ENCODE peak calls at places on chromosome 22, in nine cellular contexts. One of them, this sample, is unnamed.

GRCh38 chr22:43878079-43878795 is 13.6 kb downstream of the PNPLA5 start:
- DNase-seq in heart right ventricle: no peak
- DNase-seq in body of pancreas: no peak
- DNase-seq in AG10803: no peak
- DNase-seq in DND-41: no peak
- DNase-seq in cardiac fibroblast: no peak
- DNase-seq in psoas muscle: no peak
- DNase-seq in GM12878: no peak
- DNase-seq in thoracic aorta: no peak
- DNase-seq in this sample: no peak

GRCh38 chr22:45864959-45865496 is 111.9 kb downstream of the WNT7B start:
- DNase-seq in heart right ventricle: no peak
- DNase-seq in body of pancreas: no peak
- DNase-seq in AG10803: no peak
- DNase-seq in DND-41: no peak
- DNase-seq in cardiac fibroblast: no peak
- DNase-seq in psoas muscle: no peak
- DNase-seq in GM12878: no peak
- DNase-seq in thoracic aorta: no peak
- DNase-seq in this sample: no peak

GRCh38 chr22:32130464-32130863 is 28.6 kb downstream of the C22orf42 start:
- DNase-seq in heart right ventricle: no peak
- DNase-seq in body of pancreas: no peak
- DNase-seq in AG10803: peak
- DNase-seq in DND-41: no peak
- DNase-seq in cardiac fibroblast: no peak
- DNase-seq in psoas muscle: no peak
- DNase-seq in GM12878: no peak
- DNase-seq in thoracic aorta: no peak
- DNase-seq in this sample: no peak

GRCh38 chr22:17265649-17266248 is 46.5 kb upstream of the ADA2 start:
- DNase-seq in heart right ventricle: no peak
- DNase-seq in body of pancreas: no peak
- DNase-seq in AG10803: no peak
- DNase-seq in DND-41: no peak
- DNase-seq in cardiac fibroblast: no peak
- DNase-seq in psoas muscle: no peak
- DNase-seq in GM12878: no peak
- DNase-seq in thoracic aorta: no peak
- DNase-seq in this sample: no peak

GRCh38 chr22:26672590-26673468 is 15.4 kb downstream of the MIAT start:
- DNase-seq in heart right ventricle: peak
- DNase-seq in body of pancreas: peak
- DNase-seq in AG10803: peak
- DNase-seq in DND-41: peak
- DNase-seq in cardiac fibroblast: peak
- DNase-seq in psoas muscle: peak
- DNase-seq in GM12878: peak
- DNase-seq in thoracic aorta: peak
- DNase-seq in this sample: peak

GRCh38 chr22:43270314-43270908 is 72.8 kb downstream of the SCUBE1 start:
- DNase-seq in heart right ventricle: no peak
- DNase-seq in body of pancreas: no peak
- DNase-seq in AG10803: no peak
- DNase-seq in DND-41: no peak
- DNase-seq in cardiac fibroblast: no peak
- DNase-seq in psoas muscle: no peak
- DNase-seq in GM12878: no peak
- DNase-seq in thoracic aorta: no peak
- DNase-seq in this sample: peak

GRCh38 chr22:48574776-48575566 is 1252.7 kb downstream of the BRD1 start:
- DNase-seq in heart right ventricle: peak
- DNase-seq in body of pancreas: peak
- DNase-seq in AG10803: peak
- DNase-seq in DND-41: no peak
- DNase-seq in cardiac fibroblast: peak
- DNase-seq in psoas muscle: peak
- DNase-seq in GM12878: no peak
- DNase-seq in thoracic aorta: no peak
- DNase-seq in this sample: peak

GRCh38 chr22:46830001-46830715 is 67.7 kb downstream of the TBC1D22A start:
- DNase-seq in heart right ventricle: peak
- DNase-seq in body of pancreas: no peak
- DNase-seq in AG10803: peak
- DNase-seq in DND-41: no peak
- DNase-seq in cardiac fibroblast: peak
- DNase-seq in psoas muscle: peak
- DNase-seq in GM12878: no peak
- DNase-seq in thoracic aorta: no peak
- DNase-seq in this sample: peak

GRCh38 chr22:27386186-27386585 is 415.4 kb downstream of the MN1 start:
- DNase-seq in heart right ventricle: no peak
- DNase-seq in body of pancreas: no peak
- DNase-seq in AG10803: no peak
- DNase-seq in DND-41: no peak
- DNase-seq in cardiac fibroblast: no peak
- DNase-seq in psoas muscle: no peak
- DNase-seq in GM12878: no peak
- DNase-seq in thoracic aorta: no peak
- DNase-seq in this sample: peak

GRCh38 chr22:32698926-32699619 is 102.4 kb upstream of the TIMP3 start:
- DNase-seq in heart right ventricle: peak
- DNase-seq in body of pancreas: no peak
- DNase-seq in AG10803: no peak
- DNase-seq in DND-41: no peak
- DNase-seq in cardiac fibroblast: no peak
- DNase-seq in psoas muscle: peak
- DNase-seq in GM12878: no peak
- DNase-seq in thoracic aorta: no peak
- DNase-seq in this sample: no peak

GRCh38 chr22:17972385-17973181 is 51.8 kb downstream of the MICAL3 start:
- DNase-seq in heart right ventricle: peak
- DNase-seq in body of pancreas: peak
- DNase-seq in AG10803: peak
- DNase-seq in DND-41: no peak
- DNase-seq in cardiac fibroblast: peak
- DNase-seq in psoas muscle: peak
- DNase-seq in GM12878: no peak
- DNase-seq in thoracic aorta: no peak
- DNase-seq in this sample: peak

GRCh38 chr22:43011079-43011478 is 3.9 kb downstream of the PACSIN2 start:
- DNase-seq in heart right ventricle: no peak
- DNase-seq in body of pancreas: peak
- DNase-seq in AG10803: no peak
- DNase-seq in DND-41: no peak
- DNase-seq in cardiac fibroblast: no peak
- DNase-seq in psoas muscle: no peak
- DNase-seq in GM12878: no peak
- DNase-seq in thoracic aorta: no peak
- DNase-seq in this sample: no peak

DNA sequence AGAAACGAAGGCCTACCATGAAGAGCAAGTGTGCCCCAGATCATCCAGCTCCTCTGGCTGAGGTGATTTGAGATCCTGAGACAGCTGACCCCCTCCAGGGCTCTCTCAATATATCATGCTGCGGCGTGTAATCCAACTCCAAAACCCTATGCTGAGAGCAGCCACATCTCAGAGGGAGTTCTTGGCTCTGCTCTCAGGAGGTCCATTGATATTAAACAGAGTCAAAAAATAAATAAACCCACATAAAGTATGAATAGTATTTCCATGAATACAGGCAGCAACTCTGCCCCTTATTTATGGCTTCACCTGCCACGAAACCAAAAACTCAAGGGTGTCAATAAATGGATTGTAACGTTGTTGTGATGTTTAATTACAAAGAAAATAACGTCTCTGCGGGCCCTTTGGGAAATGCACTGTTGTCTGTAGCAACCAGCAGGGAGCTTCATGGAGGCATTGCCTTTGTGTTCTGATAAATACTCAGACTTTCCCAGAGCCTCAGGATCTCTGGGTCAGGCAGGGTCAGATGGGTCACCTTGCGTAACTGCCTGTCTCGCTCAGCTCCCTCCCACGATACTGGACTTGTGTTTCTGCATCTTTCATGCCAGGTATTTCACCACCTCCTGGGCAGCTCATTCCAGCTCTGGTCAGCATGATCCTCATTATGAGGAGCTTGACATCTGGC is 162.7 kb downstream of the LARGE1 start:
- DNase-seq in heart right ventricle: no peak
- DNase-seq in body of pancreas: peak
- DNase-seq in AG10803: no peak
- DNase-seq in DND-41: no peak
- DNase-seq in cardiac fibroblast: no peak
- DNase-seq in psoas muscle: no peak
- DNase-seq in GM12878: no peak
- DNase-seq in thoracic aorta: no peak
- DNase-seq in this sample: peak
- H3K4me3 ChIP-seq in heart right ventricle: no peak
- H3K4me3 ChIP-seq in body of pancreas: no peak
- H3K4me3 ChIP-seq in AG10803: no peak
- H3K4me3 ChIP-seq in DND-41: no peak
- H3K4me3 ChIP-seq in cardiac fibroblast: no peak
- H3K4me3 ChIP-seq in psoas muscle: no peak
- H3K4me3 ChIP-seq in GM12878: no peak
- H3K4me3 ChIP-seq in thoracic aorta: no peak
- H3K4me3 ChIP-seq in this sample: no peak

GRCh38 chr22:36790648-36791047 is 14.7 kb upstream of the IFT27 start:
- DNase-seq in heart right ventricle: no peak
- DNase-seq in body of pancreas: no peak
- DNase-seq in AG10803: no peak
- DNase-seq in DND-41: no peak
- DNase-seq in cardiac fibroblast: no peak
- DNase-seq in psoas muscle: no peak
- DNase-seq in GM12878: no peak
- DNase-seq in thoracic aorta: no peak
- DNase-seq in this sample: no peak
- TF ChIP-seq CTCF in heart right ventricle: no peak
- TF ChIP-seq CTCF in body of pancreas: no peak
- TF ChIP-seq CTCF in AG10803: no peak
- TF ChIP-seq CTCF in DND-41: no peak
- TF ChIP-seq CTCF in cardiac fibroblast: no peak
- TF ChIP-seq CTCF in psoas muscle: no peak
- TF ChIP-seq CTCF in GM12878: peak
- TF ChIP-seq CTCF in thoracic aorta: no peak
- TF ChIP-seq CTCF in this sample: no peak

DNA sequence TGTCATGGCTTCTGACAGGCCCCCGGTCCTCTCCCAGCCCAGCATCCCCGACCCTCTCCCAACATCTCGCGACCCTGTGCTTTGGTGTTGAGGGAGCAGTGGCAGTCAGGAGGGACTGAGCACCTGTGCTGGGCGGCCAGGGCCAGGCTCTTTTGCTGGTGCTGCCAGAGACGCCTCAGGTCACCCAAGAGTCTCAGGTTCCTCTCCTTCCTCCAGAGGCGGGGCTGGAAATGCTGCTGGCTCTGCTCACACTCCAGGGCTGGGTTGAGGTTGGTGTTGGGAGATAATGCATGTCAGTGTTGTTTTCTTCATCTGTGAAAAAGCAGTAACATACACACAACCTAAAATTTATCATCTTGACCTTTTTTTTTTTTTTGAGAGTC is 1.2 kb upstream of the IGLL1 start:
- DNase-seq in heart right ventricle: no peak
- DNase-seq in body of pancreas: no peak
- DNase-seq in AG10803: no peak
- DNase-seq in DND-41: peak
- DNase-seq in cardiac fibroblast: no peak
- DNase-seq in psoas muscle: no peak
- DNase-seq in GM12878: no peak
- DNase-seq in thoracic aorta: no peak
- DNase-seq in this sample: no peak
- H3K4me3 ChIP-seq in heart right ventricle: no peak
- H3K4me3 ChIP-seq in body of pancreas: no peak
- H3K4me3 ChIP-seq in AG10803: no peak
- H3K4me3 ChIP-seq in DND-41: peak
- H3K4me3 ChIP-seq in cardiac fibroblast: no peak
- H3K4me3 ChIP-seq in psoas muscle: no peak
- H3K4me3 ChIP-seq in GM12878: no peak
- H3K4me3 ChIP-seq in thoracic aorta: no peak
- H3K4me3 ChIP-seq in this sample: no peak

GRCh38 chr22:39316440-39317083 is 2.9 kb downstream of the RPL3 start:
- DNase-seq in heart right ventricle: peak
- DNase-seq in body of pancreas: peak
- DNase-seq in AG10803: peak
- DNase-seq in DND-41: peak
- DNase-seq in cardiac fibroblast: peak
- DNase-seq in psoas muscle: peak
- DNase-seq in GM12878: peak
- DNase-seq in thoracic aorta: no peak
- DNase-seq in this sample: peak

GRCh38 chr22:39313258-39314001 is 6.0 kb downstream of the RPL3 start:
- DNase-seq in heart right ventricle: no peak
- DNase-seq in body of pancreas: no peak
- DNase-seq in AG10803: no peak
- DNase-seq in DND-41: no peak
- DNase-seq in cardiac fibroblast: no peak
- DNase-seq in psoas muscle: no peak
- DNase-seq in GM12878: no peak
- DNase-seq in thoracic aorta: no peak
- DNase-seq in this sample: no peak

GRCh38 chr22:39312410-39312809 is 7.0 kb downstream of the RPL3 start:
- DNase-seq in heart right ventricle: no peak
- DNase-seq in body of pancreas: no peak
- DNase-seq in AG10803: no peak
- DNase-seq in DND-41: no peak
- DNase-seq in cardiac fibroblast: no peak
- DNase-seq in psoas muscle: no peak
- DNase-seq in GM12878: no peak
- DNase-seq in thoracic aorta: no peak
- DNase-seq in this sample: no peak

GRCh38 chr22:39315389-39315788 is 4.0 kb downstream of the RPL3 start:
- DNase-seq in heart right ventricle: no peak
- DNase-seq in body of pancreas: no peak
- DNase-seq in AG10803: no peak
- DNase-seq in DND-41: no peak
- DNase-seq in cardiac fibroblast: no peak
- DNase-seq in psoas muscle: no peak
- DNase-seq in GM12878: no peak
- DNase-seq in thoracic aorta: no peak
- DNase-seq in this sample: peak

DNA sequence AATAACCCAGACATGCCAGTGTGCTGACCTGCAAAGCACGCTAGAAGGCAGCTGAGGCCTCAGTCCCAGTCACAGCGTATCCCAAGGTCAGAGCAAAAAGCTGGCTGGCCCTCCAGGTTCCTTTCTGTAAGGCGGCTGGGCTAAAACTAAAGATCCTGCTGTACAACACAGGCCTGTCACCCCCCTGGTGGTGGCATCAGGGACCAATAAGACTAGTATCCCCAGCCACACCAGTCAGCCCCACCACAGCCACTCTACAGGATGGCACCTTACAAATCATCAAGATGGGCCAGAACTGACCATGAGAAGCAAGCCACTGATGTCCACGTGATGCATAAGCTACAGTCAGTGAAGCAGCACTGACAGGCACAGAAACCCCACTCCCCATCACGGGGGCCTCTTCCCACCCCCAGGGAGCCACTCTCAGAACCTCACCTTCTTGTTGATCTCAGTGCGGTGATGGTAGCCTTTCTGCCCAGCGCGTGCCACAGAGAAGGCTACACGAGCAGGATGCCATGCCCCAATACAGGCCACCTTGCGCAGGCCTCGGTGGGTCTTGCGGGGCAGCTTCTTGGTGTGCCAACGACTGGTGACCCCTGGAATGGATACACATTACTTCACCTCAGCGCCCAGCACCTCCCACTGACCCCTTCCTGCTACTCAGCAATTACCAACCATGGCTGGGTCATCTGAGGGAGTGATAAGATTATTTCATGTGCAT is 5.0 kb downstream of the RPL3 start:
- DNase-seq in heart right ventricle: no peak
- DNase-seq in body of pancreas: peak
- DNase-seq in AG10803: no peak
- DNase-seq in DND-41: no peak
- DNase-seq in cardiac fibroblast: no peak
- DNase-seq in psoas muscle: no peak
- DNase-seq in GM12878: no peak
- DNase-seq in thoracic aorta: no peak
- DNase-seq in this sample: no peak
- TF ChIP-seq CTCF in heart right ventricle: no peak
- TF ChIP-seq CTCF in body of pancreas: peak
- TF ChIP-seq CTCF in AG10803: peak
- TF ChIP-seq CTCF in DND-41: peak
- TF ChIP-seq CTCF in cardiac fibroblast: no peak
- TF ChIP-seq CTCF in psoas muscle: peak
- TF ChIP-seq CTCF in GM12878: no peak
- TF ChIP-seq CTCF in thoracic aorta: peak
- TF ChIP-seq CTCF in this sample: peak